ENCODE peak calls at places on chromosome 14, in four cellular contexts. A is GM23248, U is IMR-90, H is GM23338. J is an unnamed sample.

GRCh38 chr14:106141242-106142220 is 615.1 kb downstream of the TMEM121 start:
- DNase-seq in A (no peak), H (no peak), U (no peak), J (no peak)

GRCh38 chr14:65349100-65349499 is 63.4 kb upstream of the FUT8 start:
- DNase-seq in U (no peak), A (no peak), H (no peak), J (no peak)

GRCh38 chr14:77206877-77207389 is 25.3 kb downstream of the TMEM63C start:
- DNase-seq in A (no peak), U (no peak), H (peak; percentile 39), J (no peak)

GRCh38 chr14:53888535-53889386 is 67.9 kb downstream of the BMP4 start:
- DNase-seq in H (no peak), U (no peak), A (no peak), J (peak; percentile 54)

GRCh38 chr14:90109858-90110257 is 48.1 kb downstream of the KCNK13 start:
- DNase-seq in U (no peak), A (no peak), H (peak; percentile 80), J (no peak)

GRCh38 chr14:55125403-55125802 is 3.6 kb upstream of the LGALS3 start:
- DNase-seq in H (no peak), A (no peak), U (no peak), J (no peak)

GRCh38 chr14:61475316-61475715 is 153.9 kb downstream of the PRKCH start:
- DNase-seq in H (peak; percentile 88), U (peak; percentile 84), A (peak; percentile 88), J (peak; percentile 86)

GRCh38 chr14:85617799-85618198 is 87.9 kb downstream of the FLRT2 start:
- DNase-seq in A (no peak), U (no peak), H (no peak), J (no peak)

GRCh38 chr14:39175445-39176262 is 600 bp downstream of the PNN start:
- DNase-seq in H (peak; percentile 60), A (peak; percentile 59), U (peak; percentile 21), J (peak; percentile 58)

GRCh38 chr14:105059035-105059916 is 6.0 kb downstream of the GPR132 start:
- DNase-seq in U (no peak), H (peak; percentile 48), A (no peak), J (no peak)
- H4K20me1 ChIP-seq in U (no peaks in the 10 kb centered on the region), H (no peaks in the 10 kb centered on the region), A (no peaks in the 10 kb centered on the region), J (no peaks in the 10 kb centered on the region)

GRCh38 chr14:32727827-32728226 is 210.9 kb upstream of the NPAS3 start:
- DNase-seq in H (no peak), A (no peak), U (no peak), J (no peak)

GRCh38 chr14:32722631-32723183 is 216.0 kb upstream of the NPAS3 start:
- DNase-seq in H (no peak), U (no peak), A (no peak), J (no peak)

GRCh38 chr14:32728526-32728925 is 210.2 kb upstream of the NPAS3 start:
- DNase-seq in H (no peak), A (no peak), U (no peak), J (no peak)

GRCh38 chr14:32726516-32726915 is 212.2 kb upstream of the NPAS3 start:
- DNase-seq in U (no peak), A (no peak), H (no peak), J (no peak)

DNA sequence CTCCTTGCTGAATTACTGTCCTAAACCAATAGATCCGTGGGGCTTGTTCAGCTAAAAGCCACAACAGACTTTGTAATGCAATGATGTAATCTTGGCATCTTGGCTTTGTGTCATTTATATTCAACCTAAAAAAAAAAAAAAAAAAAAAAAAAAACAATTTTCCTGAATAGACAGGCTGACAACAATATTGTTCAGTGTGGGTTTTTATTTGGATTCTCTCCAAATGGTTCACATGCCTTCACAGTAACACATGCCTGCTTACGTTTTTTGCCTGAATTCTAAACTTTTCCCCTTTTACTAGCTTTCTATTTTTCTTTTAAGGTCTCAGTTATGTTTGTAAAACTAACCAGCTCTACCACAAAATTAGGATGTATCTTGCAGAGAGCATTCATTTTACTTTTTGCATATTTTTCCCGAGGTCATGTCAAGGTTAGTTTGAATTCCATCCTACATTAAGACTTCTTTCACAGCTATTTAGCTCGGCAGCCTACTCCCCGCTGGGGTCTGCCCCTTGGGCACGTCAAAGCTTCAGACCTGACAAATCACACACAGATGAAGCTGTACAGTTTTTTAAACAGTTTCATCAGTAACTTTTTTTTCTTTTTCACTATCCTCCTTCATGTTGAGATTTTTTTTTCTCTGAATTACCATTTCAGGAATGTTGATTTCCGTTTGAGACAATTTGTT is 213.7 kb upstream of the NPAS3 start:
- DNase-seq in U (peak; percentile 28), A (peak; percentile 81), H (peak; percentile 15), J (peak; percentile 4)
- H3K4me3 ChIP-seq in U (peak overlapping the region; percentile 2), A (peak overlapping the region; percentile 69), H (no peak overlapping the region), J (no peak overlapping the region)

GRCh38 chr14:100902792-100903191 is 730 bp downstream of the RTL1 start:
- DNase-seq in U (no peak), H (no peak), A (no peak), J (peak; percentile 45)

GRCh38 chr14:100904307-100905019 is 941 bp upstream of the RTL1 start:
- DNase-seq in U (no peak), A (peak; percentile 13), H (peak; percentile 88), J (peak; percentile 72)

GRCh38 chr14:100902295-100902694 is 1.2 kb downstream of the RTL1 start:
- DNase-seq in H (peak; percentile 71), A (no peak), U (no peak), J (peak; percentile 53)

GRCh38 chr14:100905166-100905565 is 1.6 kb upstream of the RTL1 start:
- DNase-seq in U (no peak), A (no peak), H (no peak), J (no peak)

DNA sequence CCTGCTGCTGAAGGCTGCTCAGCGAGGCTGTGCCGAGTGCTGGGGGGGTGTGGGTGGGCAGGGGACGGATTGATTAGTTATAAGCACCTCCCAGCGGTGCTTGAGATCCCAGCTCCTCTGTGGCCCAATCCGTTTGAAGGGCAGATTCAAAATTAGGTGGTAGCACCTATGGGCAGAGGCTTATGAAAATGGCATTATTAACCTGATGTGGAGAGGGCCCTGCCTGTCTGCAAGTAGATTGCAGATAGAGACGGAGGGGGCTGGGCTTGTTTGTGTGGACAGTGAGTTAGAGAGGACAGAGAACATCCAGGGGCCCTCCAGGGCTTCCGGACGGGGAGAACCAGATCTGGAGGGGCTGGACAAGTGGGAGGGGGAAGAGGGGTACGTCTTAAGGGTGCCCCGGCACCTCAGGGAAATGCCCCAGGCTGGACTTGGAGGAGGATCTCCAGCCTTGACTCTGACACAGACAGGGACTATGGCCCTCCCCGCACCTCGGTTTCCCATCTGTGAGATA is at the start of gene RTL1:
- DNase-seq in U (no peak), H (no peak), A (no peak), J (no peak)
- H3K27ac ChIP-seq in U (no peak within 1 kb of the TSS), H (no peak within 1 kb of the TSS), A (no peak within 1 kb of the TSS), J (peak within 1 kb of the TSS; percentile 80)

DNA sequence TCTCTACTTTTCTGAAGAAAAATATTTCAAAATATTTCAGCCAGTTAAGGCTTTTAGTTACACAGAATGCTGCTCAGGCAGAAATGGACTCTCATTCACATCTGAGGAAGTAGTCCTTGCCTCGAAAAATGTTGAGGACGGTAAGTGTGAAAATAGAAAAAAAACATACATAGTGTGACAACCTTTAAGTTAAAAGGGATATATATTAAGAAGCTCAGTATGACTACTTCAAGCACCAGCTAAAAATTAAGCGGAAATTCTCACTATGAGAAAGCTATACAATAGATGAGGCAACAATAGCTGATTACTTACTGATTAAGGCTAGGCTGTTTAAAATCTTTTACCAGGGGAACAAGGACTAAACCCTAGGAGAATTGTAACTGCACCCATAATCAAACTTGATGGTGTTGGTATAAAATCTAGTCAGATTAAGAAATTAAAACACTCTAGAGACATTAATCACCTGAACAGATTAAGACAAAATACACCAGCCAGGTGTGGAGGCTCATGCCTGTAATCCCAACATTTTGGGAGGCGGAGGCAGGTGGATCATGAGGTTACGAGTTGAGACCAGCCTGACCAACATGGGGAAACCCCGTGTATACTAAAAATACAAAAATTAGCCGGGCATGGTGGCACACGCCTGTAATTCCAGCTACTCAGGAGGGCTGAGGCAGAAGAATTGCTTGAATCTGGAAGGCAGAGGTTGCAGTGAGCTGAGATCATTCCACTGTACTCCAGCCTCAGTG is 53.9 kb downstream of the HNRNPC start:
- DNase-seq in A (no peak), U (no peak), H (no peak), J (no peak)
- H4K20me1 ChIP-seq in A (peaks cover 45% of the 10 kb centered on the region), U (peaks cover 92% of the 10 kb centered on the region), H (peaks cover 90% of the 10 kb centered on the region), J (peaks cover 91% of the 10 kb centered on the region)

GRCh38 chr14:41343857-41344256 is 262.8 kb upstream of the LRFN5 start:
- DNase-seq in U (no peak), A (no peak), H (no peak), J (no peak)
- H3K4me3 ChIP-seq in U (no peak overlapping the region), A (no peak overlapping the region), H (no peak overlapping the region), J (no peak overlapping the region)

GRCh38 chr14:99472937-99473336 is 7.7 kb downstream of the SETD3 start:
- DNase-seq in H (no peak), A (no peak), U (no peak), J (no peak)
- H3K27ac ChIP-seq in H (peak overlapping the region; percentile 16), A (no peak overlapping the region), U (no peak overlapping the region), J (no peak overlapping the region)

DNA sequence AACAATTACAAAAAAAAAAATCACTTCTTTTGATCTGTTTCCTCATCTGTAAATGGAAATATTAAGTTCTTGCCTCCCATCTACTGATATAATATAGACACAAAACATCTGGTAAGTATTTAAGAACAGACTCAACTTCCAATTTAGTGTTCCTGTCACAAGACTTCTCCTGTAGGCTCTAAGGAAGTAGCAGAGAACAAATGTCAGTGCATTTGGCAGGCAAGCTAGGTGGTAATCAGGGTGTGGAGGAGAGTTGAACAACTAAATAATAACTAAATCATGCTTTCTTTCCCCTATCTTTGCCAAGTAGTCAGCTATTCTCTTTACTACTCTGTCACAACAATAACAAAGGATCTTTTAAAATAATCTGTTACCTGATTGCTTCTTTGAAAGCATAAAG is 22.1 kb downstream of the BAZ1A start:
- DNase-seq in U (no peak), A (no peak), H (no peak), J (no peak)
- H4K20me1 ChIP-seq in U (no peaks in the 10 kb centered on the region), A (no peaks in the 10 kb centered on the region), H (peaks cover 3% of the 10 kb centered on the region), J (no peaks in the 10 kb centered on the region)

DNA sequence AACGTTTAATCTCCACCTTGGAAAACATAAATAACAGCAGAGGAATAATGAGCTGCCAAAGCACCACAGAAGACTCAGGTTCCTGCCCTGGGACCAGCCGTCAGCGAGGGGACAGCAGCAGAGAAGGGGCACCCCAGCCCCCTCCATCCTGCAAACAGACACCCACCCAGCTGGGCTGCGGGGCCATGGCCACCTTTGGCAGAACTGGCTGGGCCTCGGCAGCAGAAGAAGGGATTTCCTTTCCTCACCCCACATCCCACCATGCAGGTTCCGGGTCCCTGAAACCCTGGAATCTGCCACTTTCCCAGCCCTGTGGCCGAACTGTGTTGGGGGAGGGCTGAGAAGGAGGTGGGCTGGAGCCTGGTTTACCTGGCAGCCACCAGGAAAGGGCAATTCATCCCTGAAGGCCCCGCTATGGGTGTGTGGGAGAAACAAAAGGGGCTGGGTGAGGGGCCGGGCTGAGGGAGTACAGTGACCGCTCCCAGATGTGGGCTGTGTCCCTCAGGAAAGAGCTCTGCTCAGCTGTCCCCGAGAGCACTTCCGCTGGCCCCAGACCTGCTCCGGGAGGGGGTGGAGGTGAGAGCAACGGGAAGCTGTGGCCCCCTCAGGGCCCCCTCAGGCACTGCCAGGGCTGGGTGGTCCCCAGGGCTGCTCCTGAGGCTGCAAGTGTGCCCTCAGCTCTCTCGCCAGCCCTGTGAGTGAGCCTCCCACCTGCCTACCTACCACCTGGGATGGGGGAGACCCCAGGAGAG is 3.8 kb downstream of the PGF start:
- DNase-seq in H (no peak), A (no peak), U (no peak), J (peak; percentile 61)
- H3K4me3 ChIP-seq in H (no peak overlapping the region), A (no peak overlapping the region), U (no peak overlapping the region), J (no peak overlapping the region)

J was measured in hepatocyte.